ENCODE peak calls at places on chromosome 18, in four cellular contexts. Y, L, F and A are unnamed samples.

GRCh38 chr18:44509048-44509447 is 171.6 kb upstream of the SETBP1 start:
- DNase-seq in F (no peak), L (no peak), Y (no peak), A (no peak)

GRCh38 chr18:56166914-56167313 is 471.5 kb downstream of the TXNL1 start:
- DNase-seq in L (no peak), Y (no peak), F (no peak), A (no peak)

GRCh38 chr18:7980661-7981060 is 413.5 kb downstream of the PTPRM start:
- DNase-seq in F (no peak), L (no peak), Y (no peak), A (no peak)

GRCh38 chr18:10040287-10041011 is 126.6 kb downstream of the VAPA start:
- DNase-seq in F (no peak), Y (no peak), L (no peak), A (no peak)

GRCh38 chr18:77151791-77152517 is 19.4 kb upstream of the MBP start:
- DNase-seq in Y (no peak), L (no peak), F (no peak), A (no peak)

GRCh38 chr18:5159080-5159479 is 38.0 kb downstream of the AKAIN1 start:
- DNase-seq in F (no peak), L (no peak), Y (no peak), A (no peak)

GRCh38 chr18:54946149-54946581 is 13.1 kb downstream of the CCDC68 start:
- DNase-seq in F (peak), Y (peak), L (peak), A (peak)

GRCh38 chr18:48952287-48953095 is 1.7 kb upstream of the SMAD7 start:
- DNase-seq in F (no peak), L (no peak), Y (peak), A (no peak)

GRCh38 chr18:56322403-56322802 is 316.0 kb downstream of the TXNL1 start:
- DNase-seq in F (no peak), L (no peak), Y (no peak), A (no peak)

GRCh38 chr18:48486762-48487161 is 52.1 kb upstream of the CTIF start:
- DNase-seq in F (no peak), L (no peak), Y (no peak), A (no peak)

GRCh38 chr18:2932247-2933181 is 80.4 kb downstream of the LPIN2 start:
- DNase-seq in L (peak), Y (peak), F (peak), A (peak)

GRCh38 chr18:73737990-73738389 is 409.6 kb downstream of the FBXO15 start:
- DNase-seq in F (no peak), Y (no peak), L (no peak), A (no peak)

GRCh38 chr18:48529796-48530195 is 9.0 kb upstream of the CTIF start:
- DNase-seq in Y (no peak), F (no peak), L (no peak), A (no peak)

GRCh38 chr18:74146756-74147155 is 878 bp downstream of the FBXO15 start:
- DNase-seq in F (no peak), L (no peak), Y (no peak), A (no peak)

GRCh38 chr18:59219672-59220163 is at the start of gene GRP:
- DNase-seq in L (no peak), Y (no peak), F (no peak), A (no peak)

GRCh38 chr18:48408111-48408726 is 964 bp downstream of the ZBTB7C start:
- DNase-seq in L (no peak), Y (no peak), F (no peak), A (no peak)

GRCh38 chr18:28189400-28190239 is 12.7 kb upstream of the CDH2 start:
- DNase-seq in F (peak), Y (peak), L (peak), A (peak)

GRCh38 chr18:73110307-73110706 is 242.5 kb upstream of the NETO1 start:
- DNase-seq in F (no peak), Y (no peak), L (peak), A (no peak)

GRCh38 chr18:70376137-70376913 is 87.5 kb downstream of the SOCS6 start:
- DNase-seq in L (no peak), Y (no peak), F (no peak), A (peak)

GRCh38 chr18:70376914-70377258 is 88.0 kb downstream of the SOCS6 start:
- DNase-seq in Y (no peak), L (no peak), F (no peak), A (peak)

GRCh38 chr18:70374154-70374553 is 85.3 kb downstream of the SOCS6 start:
- DNase-seq in F (no peak), Y (no peak), L (no peak), A (no peak)

GRCh38 chr18:70377857-70378701 is 89.2 kb downstream of the SOCS6 start:
- DNase-seq in L (no peak), F (no peak), Y (peak), A (peak)

DNA sequence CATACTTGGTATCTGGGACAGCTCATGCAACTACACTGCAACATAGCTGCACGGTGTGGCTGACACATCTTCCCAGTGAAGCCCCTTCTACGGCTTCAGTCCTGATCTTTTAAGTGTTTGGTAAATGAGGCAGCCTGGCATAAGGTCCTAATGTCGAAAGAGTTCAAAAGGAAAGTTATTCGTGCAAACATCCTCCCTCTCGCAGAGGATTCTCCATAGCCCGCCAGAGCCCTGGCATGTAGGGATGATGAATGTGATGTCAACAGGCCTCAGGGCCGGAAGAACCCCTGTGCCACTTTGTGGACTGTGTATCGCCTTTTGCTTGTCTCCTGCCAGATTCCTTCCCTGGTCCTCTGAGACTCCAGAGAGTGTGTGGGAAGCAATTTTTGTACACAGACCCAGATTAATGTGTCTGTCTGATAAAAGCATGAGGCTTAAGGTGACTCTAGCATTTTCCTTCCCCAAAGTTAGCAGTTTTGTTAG is 88.5 kb downstream of the SOCS6 start:
- DNase-seq in F (no peak), L (no peak), Y (no peak), A (peak)
- TF ChIP-seq ATF3 in F (no peak), L (no peak), Y (no peak), A (no peak)

DNA sequence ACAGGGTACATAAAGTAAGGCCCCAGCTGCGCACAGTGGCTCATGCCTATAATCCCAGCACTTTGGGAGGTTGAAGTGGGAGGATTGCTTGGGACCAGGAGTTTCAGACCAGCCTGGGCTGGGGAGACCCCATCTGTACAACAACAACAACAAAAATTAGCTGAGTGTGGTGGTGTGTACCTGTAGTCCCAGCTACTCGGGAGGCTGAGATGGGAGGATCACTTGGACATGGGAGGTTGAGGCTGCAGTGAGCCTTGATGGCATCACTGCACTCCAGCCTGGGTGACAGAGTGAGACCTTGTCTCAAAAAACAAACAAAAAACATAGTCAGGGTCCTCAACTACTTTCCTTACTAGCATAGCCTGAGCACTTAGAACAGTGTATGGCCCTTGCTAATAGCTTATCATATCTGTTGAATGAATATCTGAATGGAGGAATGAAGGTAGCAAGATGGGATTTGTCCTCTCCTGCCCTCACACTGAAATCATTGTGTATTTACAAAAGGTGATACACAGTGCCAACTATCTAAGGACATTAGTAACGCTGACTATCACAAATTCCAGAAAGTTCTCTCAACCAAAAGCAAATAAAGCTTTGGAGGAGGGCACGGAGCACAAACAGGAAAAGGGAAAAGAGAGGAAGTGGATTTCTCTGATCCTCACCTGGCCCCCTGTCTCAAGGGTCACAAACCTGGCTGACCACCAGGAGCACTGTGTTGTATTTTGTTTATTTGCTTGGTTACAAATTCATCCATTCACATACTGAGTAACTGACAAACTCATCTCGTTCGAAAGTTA is 38.1 kb downstream of the L3MBTL4 start:
- DNase-seq in Y (no peak), F (no peak), L (no peak), A (peak)
- TF ChIP-seq REST in Y (no peak), F (no peak), L (no peak), A (peak)

GRCh38 chr18:34223164-34223892 is 1.4 kb downstream of the NOL4 start:
- DNase-seq in L (no peak), Y (peak), F (no peak), A (no peak)

GRCh38 chr18:34222396-34223163 is 2.1 kb downstream of the NOL4 start:
- DNase-seq in L (no peak), Y (no peak), F (no peak), A (no peak)

GRCh38 chr18:34225218-34225553 is 473 bp upstream of the NOL4 start:
- DNase-seq in F (no peak), Y (no peak), L (no peak), A (no peak)

GRCh38 chr18:34223893-34224422 is 755 bp downstream of the NOL4 start:
- DNase-seq in L (no peak), Y (no peak), F (no peak), A (no peak)

DNA sequence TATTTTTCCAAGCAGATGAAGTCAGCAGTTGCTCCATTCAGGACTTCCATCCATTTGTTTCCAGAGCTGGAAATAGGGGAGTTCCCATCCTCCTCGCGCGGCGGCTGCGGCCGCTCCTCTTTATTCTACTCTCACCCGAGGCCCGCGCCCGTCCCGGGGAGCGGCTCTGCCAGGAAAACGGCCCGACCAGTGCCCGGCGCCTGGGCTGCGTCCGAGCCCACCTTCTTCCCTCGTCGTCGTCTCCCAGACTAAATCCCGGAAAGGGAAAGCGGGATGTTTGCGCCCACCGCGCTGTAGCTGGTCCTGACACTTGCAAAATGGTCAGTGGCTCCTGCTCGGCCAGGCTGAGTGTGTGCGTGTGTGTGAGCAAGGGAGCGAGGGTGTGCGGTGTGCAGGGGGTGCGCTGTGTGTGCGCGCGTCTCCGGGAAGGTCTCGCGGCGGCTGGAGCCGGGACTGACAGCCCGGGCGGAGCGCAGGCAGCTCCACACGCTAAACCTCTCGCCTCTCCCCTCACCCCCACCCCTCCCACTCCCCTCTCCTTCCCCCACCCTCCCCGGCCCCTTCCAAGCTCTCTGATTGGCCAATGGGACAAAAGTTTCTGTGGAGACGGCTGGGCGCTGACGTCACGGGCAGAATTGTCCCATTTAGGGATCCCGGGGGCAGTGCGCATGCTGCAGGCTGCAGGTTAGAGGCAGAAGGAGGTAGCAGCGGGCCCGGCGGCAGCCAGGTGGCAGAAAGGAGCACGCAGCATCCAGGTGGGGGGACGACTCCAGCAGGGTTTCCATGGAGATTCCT is at the start of gene NOL4:
- DNase-seq in L (no peak), Y (no peak), F (no peak), A (peak)
- TF ChIP-seq ATF3 in L (no peak), Y (no peak), F (no peak), A (no peak)

GRCh38 chr18:22168360-22168921 is 948 bp upstream of the GATA6 start:
- DNase-seq in L (no peak), F (no peak), Y (peak), A (peak)
- TF ChIP-seq REST in L (no peak), F (no peak), Y (no peak), A (no peak)

GRCh38 chr18:79680100-79680879 is 687 bp downstream of the CTDP1 start:
- DNase-seq in F (no peak), Y (peak), L (no peak), A (peak)

GRCh38 chr18:79677840-79678239 is 1.8 kb upstream of the CTDP1 start:
- DNase-seq in L (no peak), Y (peak), F (no peak), A (no peak)

GRCh38 chr18:79678665-79679551 is 695 bp upstream of the CTDP1 start:
- DNase-seq in F (peak), L (peak), Y (peak), A (peak)

GRCh38 chr18:79679552-79680099 is at the start of gene CTDP1:
- DNase-seq in L (no peak), Y (peak), F (peak), A (peak)

GRCh38 chr18:79677221-79677620 is 2.4 kb upstream of the CTDP1 start:
- DNase-seq in F (no peak), L (no peak), Y (peak), A (no peak)
- TF ChIP-seq ATF3 in F (no peak), L (no peak), Y (no peak), A (no peak)

GRCh38 chr18:12882416-12882815 is 1.6 kb downstream of the PTPN2 start:
- DNase-seq in F (no peak), L (no peak), Y (no peak), A (no peak)

GRCh38 chr18:12884521-12885323 is 685 bp upstream of the PTPN2 start:
- DNase-seq in Y (no peak), F (no peak), L (no peak), A (no peak)

GRCh38 chr18:12885500-12885899 is 1.5 kb upstream of the PTPN2 start:
- DNase-seq in Y (peak), L (peak), F (no peak), A (no peak)

GRCh38 chr18:12883003-12883683 is 894 bp downstream of the PTPN2 start:
- DNase-seq in Y (no peak), L (no peak), F (no peak), A (no peak)

GRCh38 chr18:12883684-12884520 is at the start of gene PTPN2:
- DNase-seq in Y (peak), L (peak), F (peak), A (peak)
- TF ChIP-seq REST in Y (peak), L (no peak), F (no peak), A (peak)